ENCODE peak calls at places on chromosomes 1 and 21, in four cellular contexts. J is posterior cingulate gyrus, K is retinal pigment epithelial cell, C is left kidney. G is an unnamed sample.

GRCh38 chr1:168918860-168919741 is 187.4 kb upstream of the ATP1B1 start:
- DNase-seq in J (peak; percentile 16), K (peak; percentile 14), C (no peak), G (no peak)

GRCh38 chr1:37915484-37916093 is 31.3 kb downstream of the INPP5B start:
- DNase-seq in J (no peak), K (no peak), C (no peak), G (no peak)

GRCh38 chr1:151993084-151993733 is 450 bp downstream of the S100A10 start:
- DNase-seq in J (no peak), K (no peak), C (peak; percentile 58), G (no peak)

GRCh38 chr21:45302082-45303061 is 14.7 kb upstream of the POFUT2 start:
- DNase-seq in J (no peak), K (no peak), C (peak; percentile 68), G (no peak)

GRCh38 chr1:241271427-241271826 is 85.6 kb downstream of the RGS7 start:
- DNase-seq in J (no peak), K (no peak), C (no peak), G (no peak)

GRCh38 chr1:187641463-187641862 is 812.7 kb downstream of the PLA2G4A start:
- DNase-seq in J (no peak), K (no peak), C (no peak), G (no peak)

GRCh38 chr1:22710688-22711024 is at the start of gene EPHB2:
- DNase-seq in J (peak; percentile 76), K (no peak), C (peak; percentile 79), G (no peak)

GRCh38 chr1:40384413-40384762 is 10.9 kb downstream of the SMAP2 start:
- DNase-seq in J (no peak), K (no peak), C (no peak), G (no peak)

GRCh38 chr1:220966874-220967631 is 87.8 kb downstream of the HLX start:
- DNase-seq in J (no peak), K (no peak), C (peak; percentile 67), G (no peak)

GRCh38 chr1:208499021-208499420 is 254.8 kb upstream of the PLXNA2 start:
- DNase-seq in J (no peak), K (no peak), C (no peak), G (no peak)

GRCh38 chr1:152160553-152160952 is 1.5 kb upstream of the RPTN start:
- DNase-seq in J (no peak), K (no peak), C (no peak), G (no peak)

GRCh38 chr1:30744060-30744756 is 13.4 kb downstream of the LAPTM5 start:
- DNase-seq in J (no peak), K (no peak), C (no peak), G (no peak)

GRCh38 chr1:27572019-27572678 is 31.8 kb downstream of the AHDC1 start:
- DNase-seq in J (no peak), K (no peak), C (peak; percentile 74), G (peak; percentile 31)

GRCh38 chr1:221855156-221855555 is 113.3 kb upstream of the DUSP10 start:
- DNase-seq in J (no peak), K (no peak), C (no peak), G (no peak)

GRCh38 chr1:182601416-182601786 is 2.8 kb downstream of the RGS16 start:
- DNase-seq in J (peak; percentile 69), K (peak; percentile 37), C (peak; percentile 93), G (peak; percentile 33)

GRCh38 chr21:46111193-46111571 is 13.3 kb downstream of the COL6A2 start:
- DNase-seq in J (no peak), K (no peak), C (no peak), G (no peak)

GRCh38 chr1:201085902-201086735 is 26.1 kb downstream of the CACNA1S start:
- DNase-seq in J (peak; percentile 59), K (no peak), C (peak; percentile 56), G (no peak)

GRCh38 chr1:32870615-32871363 is at the start of gene FNDC5:
- DNase-seq in J (no peak), K (no peak), C (peak; percentile 91), G (no peak)

GRCh38 chr1:228410671-228411070 is 4.0 kb upstream of the TRIM11 start:
- DNase-seq in J (no peak), K (no peak), C (no peak), G (no peak)